ENCODE peak calls at places on chromosomes 11 and 22, in nine cellular contexts. B is fibroblast of lung, L is CD14-positive monocyte, S is OCI-LY7, R is GM13976, V is AG09309, G is psoas muscle, I is IMR-90, Q is heart left ventricle. F is an unnamed sample.
A peak's percentile ranks its signal among the peaks of the same experiment; 100 is the strongest.

GRCh38 chr11:88301478-88302140 is 35.9 kb downstream of the CTSC start:
- DNase-seq in B (peak; percentile 84), L (no peak), S (no peak), R (peak; percentile 39), V (peak; percentile 66), G (no peak), I (peak; percentile 39), Q (no peak), F (peak; percentile 16)

GRCh38 chr11:15911377-15912044 is 444.8 kb downstream of the SOX6 start:
- DNase-seq in B (no peak), L (peak; percentile 67), S (no peak), R (no peak), V (no peak), G (peak; percentile 85), I (peak; percentile 74), Q (peak; percentile 32), F (no peak)

GRCh38 chr11:45097721-45098493 is 48.5 kb upstream of the PRDM11 start:
- DNase-seq in B (peak; percentile 66), L (no peak), S (peak; percentile 65), R (no peak), V (no peak), G (no peak), I (peak; percentile 56), Q (peak; percentile 69), F (no peak)

GRCh38 chr22:24200616-24201212 is 19.4 kb downstream of the SUSD2 start:
- DNase-seq in B (peak; percentile 94), L (no peak), S (no peak), R (no peak), V (peak; percentile 17), G (no peak), I (peak; percentile 51), Q (no peak), F (no peak)

GRCh38 chr22:34841321-34841901 is 224.5 kb upstream of the ISX start:
- DNase-seq in B (peak; percentile 63), L (no peak), S (no peak), R (no peak), V (no peak), G (no peak), I (no peak), Q (no peak), F (no peak)

GRCh38 chr11:32334822-32335221 is 100.5 kb downstream of the WT1 start:
- DNase-seq in B (no peak), L (no peak), S (no peak), R (peak; percentile 18), V (no peak), G (no peak), I (no peak), Q (no peak), F (no peak)

GRCh38 chr11:83008581-83008923 is 63.1 kb downstream of the RAB30 start:
- DNase-seq in B (peak; percentile 77), L (no peak), S (no peak), R (no peak), V (no peak), G (no peak), I (peak; percentile 70), Q (no peak), F (no peak)

GRCh38 chr11:102831128-102831708 is 12.2 kb downstream of the MMP3 start:
- DNase-seq in B (peak; percentile 53), L (no peak), S (no peak), R (peak; percentile 29), V (no peak), G (peak; percentile 64), I (peak; percentile 23), Q (no peak), F (peak; percentile 32)

GRCh38 chr11:3206128-3206921 is 12.3 kb downstream of the MRGPRG start:
- DNase-seq in B (no peak), L (no peak), S (no peak), R (no peak), V (no peak), G (peak; percentile 17), I (no peak), Q (no peak), F (no peak)

GRCh38 chr22:26848244-26848920 is 191.0 kb downstream of the MIAT start:
- DNase-seq in B (peak; percentile 76), L (no peak), S (no peak), R (no peak), V (no peak), G (peak; percentile 60), I (no peak), Q (no peak), F (no peak)
- TF ChIP-seq CTCF in B (no peak), L (no peak), S (no peak), R (no peak), V (no peak), G (no peak), I (no peak), Q (no peak), F (no peak)

DNA sequence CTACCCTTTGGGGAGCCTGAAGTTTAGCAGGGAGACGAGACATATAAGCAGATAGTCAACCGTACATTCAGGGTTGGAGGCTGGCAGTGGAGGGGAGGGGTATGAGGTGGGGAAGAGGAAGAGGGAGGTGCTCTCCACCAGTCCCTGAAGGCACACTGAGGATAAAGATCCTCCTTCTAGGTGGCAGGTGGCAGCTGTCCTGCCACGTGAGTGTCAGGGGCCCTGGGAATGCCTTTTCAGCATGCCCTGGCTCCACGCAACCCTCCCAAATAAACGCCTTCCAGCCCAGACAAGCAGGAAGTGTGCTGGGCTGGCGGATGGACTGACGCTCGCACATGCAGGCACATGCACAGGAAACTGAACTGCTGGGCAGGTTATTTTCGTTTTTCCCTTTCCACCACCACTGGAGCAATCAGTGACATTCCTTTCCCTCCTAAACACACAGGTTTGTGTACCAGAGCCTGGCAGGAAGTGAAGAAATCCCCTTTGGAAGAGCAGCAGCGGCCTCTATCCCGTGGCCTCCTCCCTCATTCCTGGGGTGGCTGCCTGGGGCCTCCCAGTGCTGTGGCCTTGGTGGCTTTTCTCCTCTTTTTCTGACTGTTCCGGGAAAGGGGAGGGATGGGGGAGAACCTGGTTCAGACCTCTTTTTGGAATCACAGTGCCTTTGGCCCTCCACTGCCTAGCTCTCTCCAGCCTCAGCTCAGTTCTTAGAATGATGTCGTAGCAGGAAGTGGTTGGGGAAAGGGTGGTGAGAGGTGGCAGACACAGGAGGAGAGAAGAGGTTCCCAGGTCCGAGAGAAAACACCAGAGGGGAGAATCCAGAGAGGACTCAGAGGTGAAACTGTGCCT is 157.0 kb upstream of the TIMP3 start:
- DNase-seq in B (peak; percentile 48), L (no peak), S (no peak), R (no peak), V (no peak), G (peak; percentile 68), I (peak; percentile 59), Q (peak; percentile 82), F (no peak)
- TF ChIP-seq CTCF in B (no peak), L (no peak), S (no peak), R (no peak), V (no peak), G (no peak), I (no peak), Q (no peak), F (no peak)

GRCh38 chr11:132126973-132127900 is 756.8 kb downstream of the NTM start:
- DNase-seq in B (peak; percentile 88), L (no peak), S (no peak), R (peak; percentile 47), V (peak; percentile 74), G (no peak), I (peak; percentile 94), Q (peak; percentile 58), F (peak; percentile 49)
- TF ChIP-seq CTCF in B (peak; percentile 80), L (peak; percentile 48), S (peak; percentile 42), R (peak; percentile 8), V (peak; percentile 85), G (peak; percentile 26), I (peak; percentile 93), Q (peak; percentile 35), F (peak; percentile 44)

DNA sequence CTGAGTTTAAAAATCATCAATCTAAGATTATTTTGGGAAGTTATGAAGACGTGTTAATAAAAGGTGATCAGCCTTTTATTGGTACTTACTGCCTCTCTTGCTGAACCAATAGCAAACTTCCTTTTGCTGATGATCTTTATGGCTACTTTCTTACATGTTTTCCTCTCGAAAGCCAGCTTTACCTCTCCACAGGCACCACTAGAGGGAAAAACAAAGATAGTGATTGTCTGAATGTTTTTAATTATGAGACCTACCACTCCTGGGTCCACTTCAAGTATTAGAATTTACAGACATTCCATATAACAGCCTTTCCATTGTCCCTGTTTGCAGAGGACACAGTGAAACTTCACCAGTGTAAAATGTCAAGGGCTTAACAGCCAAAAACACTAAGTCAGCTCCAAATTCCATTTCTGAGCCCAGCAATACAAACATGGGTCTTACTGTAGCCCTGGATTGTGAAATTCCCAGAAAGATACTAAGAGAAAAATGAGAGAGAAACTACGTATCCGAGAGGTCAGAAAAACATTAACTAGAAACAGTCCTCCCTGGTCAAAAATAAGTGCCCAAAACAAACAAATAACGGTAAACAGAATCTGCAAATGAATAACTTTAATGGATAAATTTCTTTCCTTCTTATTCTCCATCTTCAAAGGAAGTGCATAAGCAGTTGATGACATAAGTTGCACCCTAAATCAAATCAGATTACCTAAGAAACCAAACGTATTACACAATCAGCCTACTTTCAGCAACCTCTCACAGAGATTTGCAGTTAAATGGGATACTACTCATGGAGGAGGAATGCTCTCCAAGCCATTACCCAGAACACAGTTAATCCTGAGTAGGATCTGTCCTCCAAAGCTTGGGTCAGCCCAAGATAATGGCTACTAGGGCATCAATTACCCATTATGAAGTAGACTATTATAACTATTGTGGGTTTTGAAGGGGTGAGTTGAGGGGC is 29.5 kb downstream of the CHEK2 start:
- DNase-seq in B (peak; percentile 96), L (no peak), S (no peak), R (no peak), V (peak; percentile 95), G (no peak), I (peak; percentile 97), Q (no peak), F (no peak)
- TF ChIP-seq CTCF in B (peak; percentile 29), L (no peak), S (no peak), R (no peak), V (peak; percentile 35), G (no peak), I (peak; percentile 4), Q (no peak), F (no peak)

GRCh38 chr11:37107415-37107814 is 509.4 kb upstream of the RAG2 start:
- DNase-seq in B (no peak), L (no peak), S (no peak), R (no peak), V (no peak), G (no peak), I (no peak), Q (no peak), F (no peak)
- TF ChIP-seq CTCF in B (no peak), L (no peak), S (peak; percentile 55), R (no peak), V (no peak), G (no peak), I (peak; percentile 5), Q (no peak), F (no peak)

DNA sequence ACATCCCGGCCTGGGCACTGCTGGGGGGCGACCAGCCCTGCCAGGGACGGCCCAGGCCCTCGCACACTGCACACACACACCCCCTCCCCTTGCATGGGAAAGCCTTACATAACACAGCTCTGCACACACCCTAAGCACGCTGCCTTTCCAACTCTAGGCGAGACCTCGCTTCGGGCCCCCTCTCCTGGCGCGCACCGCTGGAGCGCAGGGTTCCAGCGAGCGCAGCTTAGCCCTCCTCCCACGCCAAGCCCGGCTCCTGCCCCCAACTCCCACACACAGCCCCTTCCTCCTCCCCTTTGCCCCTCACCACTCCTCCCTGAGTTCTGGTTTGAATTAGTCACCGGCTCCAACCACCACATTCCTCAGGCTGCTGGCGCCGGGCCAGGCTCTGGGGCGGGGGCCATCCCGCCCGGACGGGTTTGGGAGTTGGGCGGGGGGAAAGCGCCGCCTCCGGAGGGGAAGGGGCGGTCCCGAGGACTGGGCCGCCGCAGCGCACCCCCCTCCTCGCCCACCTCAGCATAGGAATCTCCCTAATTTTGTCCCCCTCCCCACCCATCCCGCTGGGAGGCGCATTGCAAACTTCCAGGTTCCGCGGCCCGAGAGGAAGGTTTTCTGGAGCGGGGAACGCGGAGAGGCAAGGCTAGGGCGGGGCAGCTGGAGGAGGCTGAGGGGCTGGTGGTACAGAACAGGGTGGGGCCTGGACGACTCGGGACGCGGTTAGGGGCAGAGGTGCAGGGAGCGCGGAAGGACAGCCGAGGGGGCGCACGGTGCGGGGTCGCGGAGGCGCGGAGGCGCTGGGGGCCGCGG is 966 bp downstream of the AHNAK start:
- DNase-seq in B (peak; percentile 94), L (peak; percentile 81), S (no peak), R (no peak), V (peak; percentile 64), G (peak; percentile 97), I (peak; percentile 93), Q (peak; percentile 97), F (no peak)
- TF ChIP-seq CTCF in B (no peak), L (no peak), S (no peak), R (no peak), V (no peak), G (peak; percentile 6), I (peak; percentile 16), Q (no peak), F (no peak)

F was measured in GM13977.